ENCODE peak calls at places on chromosomes 13 and 19, in seven cellular contexts. H, U, M, Y, S, W and T are unnamed samples.

GRCh38 chr13:24151864-24152263 is 8.7 kb upstream of the SPATA13 start:
- DNase-seq in H (no peak), U (no peak), M (no peak), Y (no peak), S (no peak), W (no peak), T (no peak)

GRCh38 chr13:96141032-96141431 is 51.1 kb downstream of the HS6ST3 start:
- DNase-seq in H (no peak), U (no peak), M (no peak), Y (peak), S (no peak), W (no peak), T (no peak)

GRCh38 chr19:919157-920050 is 2.3 kb downstream of the KISS1R start:
- DNase-seq in H (peak), U (no peak), M (no peak), Y (no peak), S (no peak), W (no peak), T (no peak)

GRCh38 chr19:5150902-5151741 is 182.2 kb downstream of the KDM4B start:
- DNase-seq in H (peak), U (peak), M (no peak), Y (no peak), S (no peak), W (no peak), T (no peak)

GRCh38 chr13:33207616-33207964 is 78.0 kb downstream of the STARD13 start:
- DNase-seq in H (no peak), U (no peak), M (no peak), Y (peak), S (no peak), W (peak), T (no peak)

GRCh38 chr19:29875931-29876330 is 64.1 kb downstream of the CCNE1 start:
- DNase-seq in H (no peak), U (no peak), M (no peak), Y (no peak), S (no peak), W (no peak), T (no peak)

GRCh38 chr13:113526466-113527220 is 36.1 kb upstream of the DCUN1D2 start:
- DNase-seq in H (no peak), U (no peak), M (no peak), Y (no peak), S (no peak), W (no peak), T (no peak)

GRCh38 chr13:38582133-38582532 is 104.7 kb upstream of the FREM2 start:
- DNase-seq in H (no peak), U (peak), M (peak), Y (peak), S (no peak), W (no peak), T (peak)

GRCh38 chr19:40960780-40961179 is 30.3 kb upstream of the CYP2B6 start:
- DNase-seq in H (no peak), U (no peak), M (no peak), Y (no peak), S (no peak), W (no peak), T (no peak)

GRCh38 chr19:54029930-54030490 is 33.7 kb downstream of the VSTM1 start:
- DNase-seq in H (no peak), U (peak), M (peak), Y (peak), S (peak), W (peak), T (peak)

GRCh38 chr13:86933676-86934075 is 737.5 kb upstream of the SLITRK5 start:
- DNase-seq in H (no peak), U (no peak), M (no peak), Y (no peak), S (no peak), W (no peak), T (no peak)

GRCh38 chr19:7902796-7903243 is 857 bp upstream of the MAP2K7 start:
- DNase-seq in H (peak), U (no peak), M (no peak), Y (no peak), S (no peak), W (no peak), T (no peak)

GRCh38 chr19:17883627-17884413 is 12.1 kb downstream of the SLC5A5 start:
- DNase-seq in H (no peak), U (peak), M (no peak), Y (no peak), S (no peak), W (no peak), T (no peak)

GRCh38 chr19:49340069-49340864 is 5.1 kb downstream of the CD37 start:
- DNase-seq in H (peak), U (no peak), M (peak), Y (no peak), S (no peak), W (peak), T (no peak)

GRCh38 chr13:21657538-21657937 is 13.3 kb upstream of the FGF9 start:
- DNase-seq in H (no peak), U (no peak), M (no peak), Y (peak), S (no peak), W (peak), T (no peak)

GRCh38 chr13:102235689-102236088 is 166.2 kb downstream of the FGF14 start:
- DNase-seq in H (no peak), U (no peak), M (no peak), Y (no peak), S (no peak), W (no peak), T (no peak)

GRCh38 chr19:4094761-4095487 is 28.2 kb upstream of the ZBTB7A start:
- DNase-seq in H (peak), U (no peak), M (no peak), Y (no peak), S (no peak), W (no peak), T (no peak)

GRCh38 chr13:113443991-113444390 is 9.3 kb downstream of the ADPRHL1 start:
- DNase-seq in H (no peak), U (no peak), M (no peak), Y (no peak), S (no peak), W (no peak), T (no peak)

GRCh38 chr19:41325947-41326706 is 16.2 kb downstream of the CCDC97 start:
- DNase-seq in H (no peak), U (peak), M (no peak), Y (peak), S (no peak), W (peak), T (no peak)

GRCh38 chr13:106680796-106681482 is 113.0 kb upstream of the ARGLU1 start:
- DNase-seq in H (no peak), U (no peak), M (no peak), Y (no peak), S (no peak), W (no peak), T (no peak)

GRCh38 chr13:24684600-24684998 is 4.4 kb downstream of the ATP12A start:
- DNase-seq in H (no peak), U (no peak), M (peak), Y (peak), S (no peak), W (peak), T (no peak)

GRCh38 chr19:17753976-17754375 is 2.7 kb downstream of the FCHO1 start:
- DNase-seq in H (no peak), U (no peak), M (no peak), Y (no peak), S (no peak), W (no peak), T (no peak)

GRCh38 chr19:1997353-1998233 is 17.9 kb downstream of the BTBD2 start:
- DNase-seq in H (peak), U (no peak), M (no peak), Y (peak), S (no peak), W (no peak), T (no peak)

GRCh38 chr13:21117104-21117809 is 55.9 kb upstream of the LATS2 start:
- DNase-seq in H (no peak), U (no peak), M (no peak), Y (no peak), S (no peak), W (no peak), T (no peak)

GRCh38 chr19:23917856-23918255 is 3.2 kb downstream of the ZNF726 start:
- DNase-seq in H (no peak), U (no peak), M (no peak), Y (no peak), S (no peak), W (no peak), T (no peak)

GRCh38 chr13:51895906-51896888 is 34.4 kb downstream of the CCDC70 start:
- DNase-seq in H (peak), U (peak), M (no peak), Y (peak), S (peak), W (peak), T (peak)

GRCh38 chr19:31280266-31281006 is 68.8 kb downstream of the TSHZ3 start:
- DNase-seq in H (no peak), U (no peak), M (no peak), Y (no peak), S (no peak), W (no peak), T (no peak)

GRCh38 chr19:12913011-12913561 is 6.0 kb downstream of the SYCE2 start:
- DNase-seq in H (peak), U (peak), M (peak), Y (peak), S (no peak), W (no peak), T (no peak)

GRCh38 chr19:36686365-36687213 is 823 bp upstream of the ZNF567 start:
- DNase-seq in H (no peak), U (no peak), M (no peak), Y (peak), S (no peak), W (no peak), T (no peak)